ENCODE peak calls at places on chromosomes 11 and 22, in six cellular contexts. C is stimulated activated naive CD8-positive, alpha-beta T cell treated with anti-CD3 and anti-CD28 coated beads, Interleukin-15, Interleukin-2, amounts not matched to agents 100 U/mL and 50 U/mL, for 24 hours; N is AG10803; Z is HT1080; H is non-pigmented ciliary epithelial cell; B is naive B cell. Q is an unnamed sample.

GRCh38 chr11:79173615-79174014 is 267.2 kb downstream of the TENM4 start:
- DNase-seq in C (no peak), N (peak), Z (peak), H (peak), B (no peak), Q (no peak)

GRCh38 chr11:94400839-94401772 is at the start of gene GPR83:
- DNase-seq in C (no peak), N (no peak), Z (no peak), H (no peak), B (no peak), Q (no peak)

GRCh38 chr11:3135491-3136440 is 29.3 kb downstream of the OSBPL5 start:
- DNase-seq in C (no peak), N (no peak), Z (no peak), H (no peak), B (no peak), Q (no peak)

GRCh38 chr11:72431846-72432245 is 2.5 kb downstream of the CLPB start:
- DNase-seq in C (no peak), N (no peak), Z (no peak), H (no peak), B (no peak), Q (no peak)

GRCh38 chr11:12185914-12186313 is 75.5 kb downstream of the MICAL2 start:
- DNase-seq in C (peak), N (no peak), Z (peak), H (no peak), B (no peak), Q (no peak)

GRCh38 chr22:45235101-45235777 is 5.5 kb downstream of the KIAA0930 start:
- DNase-seq in C (peak), N (no peak), Z (no peak), H (no peak), B (peak), Q (no peak)

GRCh38 chr22:49269371-49269770 is 558.3 kb downstream of the BRD1 start:
- DNase-seq in C (no peak), N (no peak), Z (no peak), H (no peak), B (no peak), Q (no peak)

GRCh38 chr11:87019582-87020271 is 18.0 kb upstream of the TMEM135 start:
- DNase-seq in C (no peak), N (no peak), Z (no peak), H (no peak), B (no peak), Q (no peak)

GRCh38 chr11:68414457-68415221 is 45.9 kb upstream of the PPP6R3 start:
- DNase-seq in C (no peak), N (no peak), Z (no peak), H (no peak), B (no peak), Q (no peak)

GRCh38 chr22:20061481-20061861 is 18.6 kb upstream of the DGCR8 start:
- DNase-seq in C (no peak), N (no peak), Z (peak), H (no peak), B (no peak), Q (no peak)

GRCh38 chr11:7677071-7677470 is 3.8 kb upstream of the CYB5R2 start:
- DNase-seq in C (no peak), N (no peak), Z (peak), H (no peak), B (no peak), Q (no peak)

GRCh38 chr11:35035894-35036408 is 103.0 kb upstream of the CD44 start:
- DNase-seq in C (no peak), N (peak), Z (peak), H (peak), B (no peak), Q (no peak)

GRCh38 chr22:37735054-37735453 is 38.2 kb downstream of the TRIOBP start:
- DNase-seq in C (no peak), N (no peak), Z (no peak), H (no peak), B (no peak), Q (no peak)

GRCh38 chr22:33788927-33789326 is 131.3 kb downstream of the LARGE1 start:
- DNase-seq in C (no peak), N (no peak), Z (no peak), H (no peak), B (no peak), Q (no peak)

GRCh38 chr22:27581688-27582087 is 219.9 kb downstream of the MN1 start:
- DNase-seq in C (no peak), N (peak), Z (no peak), H (no peak), B (no peak), Q (no peak)

GRCh38 chr22:37189011-37189466 is 992 bp upstream of the C1QTNF6 start:
- DNase-seq in C (no peak), N (peak), Z (no peak), H (no peak), B (no peak), Q (peak)

GRCh38 chr22:49019737-49020136 is 807.9 kb downstream of the BRD1 start:
- DNase-seq in C (no peak), N (no peak), Z (no peak), H (no peak), B (no peak), Q (no peak)

Q was measured in cerebellar nuclear complex.